ENCODE peak calls at places on chromosomes 6 and 20, in five cellular contexts. X is neuronal stem cell; J is breast epithelium; S is CD4-positive, alpha-beta memory T cell; H is uterus. P is an unnamed sample.

GRCh38 chr6:159304641-159305040 is 135.4 kb downstream of the FNDC1 start:
- DNase-seq in J (no peak), H (no peak), X (no peak), S (no peak), P (no peak)

GRCh38 chr6:2807342-2808090 is 34.1 kb downstream of the SERPINB1 start:
- DNase-seq in J (no peak), X (no peak), H (no peak), S (no peak), P (no peak)

GRCh38 chr6:85364354-85364753 is 85.5 kb upstream of the NT5E start:
- DNase-seq in X (no peak), S (no peak), H (no peak), J (no peak), P (no peak)

GRCh38 chr20:56764671-56765070 is 135.6 kb downstream of the TFAP2C start:
- DNase-seq in H (no peak), S (no peak), X (no peak), J (no peak), P (no peak)

GRCh38 chr6:70082830-70083229 is 216.5 kb downstream of the COL19A1 start:
- DNase-seq in S (no peak), H (no peak), X (no peak), J (no peak), P (no peak)

GRCh38 chr20:35523298-35523888 is 6.1 kb downstream of the C20orf173 start:
- DNase-seq in X (no peak), J (no peak), S (no peak), H (no peak), P (no peak)

GRCh38 chr6:70849348-70850069 is 107.4 kb downstream of the B3GAT2 start:
- DNase-seq in S (no peak), H (no peak), J (no peak), X (no peak), P (no peak)

GRCh38 chr6:136527831-136528230 is 22.4 kb downstream of the MAP7 start:
- DNase-seq in H (no peak), X (no peak), S (no peak), J (no peak), P (no peak)

GRCh38 chr20:24991897-24992419 is 593 bp downstream of the APMAP start:
- DNase-seq in J (no peak), X (no peak), S (no peak), H (peak; percentile 30), P (no peak)

GRCh38 chr6:140857734-140858380 is 1274.9 kb upstream of the GJE1 start:
- DNase-seq in X (no peak), H (no peak), S (no peak), J (no peak), P (no peak)

GRCh38 chr6:17932362-17932852 is 55.0 kb downstream of the KIF13A start:
- DNase-seq in S (no peak), X (no peak), H (peak; percentile 42), J (no peak), P (no peak)

GRCh38 chr6:1290805-1291204 is 21.1 kb upstream of the FOXQ1 start:
- DNase-seq in X (no peak), H (no peak), S (no peak), J (no peak), P (no peak)

GRCh38 chr20:61613885-61614284 is 361.8 kb downstream of the CDH4 start:
- DNase-seq in X (no peak), H (no peak), S (no peak), J (no peak), P (no peak)

GRCh38 chr20:18390201-18390600 is 76.6 kb downstream of the DZANK1 start:
- DNase-seq in H (no peak), X (no peak), J (no peak), S (no peak), P (no peak)

GRCh38 chr20:62413896-62414481 is 6.9 kb upstream of the CABLES2 start:
- DNase-seq in H (no peak), X (no peak), J (no peak), S (no peak), P (no peak)

GRCh38 chr6:130434174-130434873 is 68.5 kb downstream of the TMEM200A start:
- DNase-seq in H (no peak), J (no peak), X (no peak), S (no peak), P (no peak)

GRCh38 chr6:8820313-8820712 is 385.0 kb upstream of the SLC35B3 start:
- DNase-seq in S (no peak), H (no peak), J (no peak), X (no peak), P (no peak)

GRCh38 chr6:73691512-73691911 is 4.5 kb upstream of the CD109 start:
- DNase-seq in S (no peak), J (no peak), X (no peak), H (no peak), P (no peak)

GRCh38 chr6:156933201-156934053 is 156.2 kb downstream of the ARID1B start:
- DNase-seq in S (no peak), J (peak; percentile 34), H (no peak), X (peak; percentile 82), P (no peak)

GRCh38 chr20:41619360-41620115 is 1.4 kb upstream of the CHD6 start:
- DNase-seq in X (no peak), S (no peak), H (no peak), J (no peak), P (no peak)

GRCh38 chr6:11653028-11653583 is 115.6 kb downstream of the TMEM170B start:
- DNase-seq in H (peak; percentile 50), J (no peak), X (no peak), S (no peak), P (no peak)

GRCh38 chr20:49306903-49307336 is 29.1 kb upstream of the ZNFX1 start:
- DNase-seq in H (no peak), X (no peak), J (peak; percentile 29), S (no peak), P (no peak)

GRCh38 chr6:56758120-56758519 is 115.4 kb upstream of the DST start:
- DNase-seq in J (no peak), H (no peak), S (no peak), X (no peak), P (no peak)

GRCh38 chr6:68756454-68757375 is 121.6 kb downstream of the ADGRB3 start:
- DNase-seq in S (no peak), H (no peak), J (no peak), X (no peak), P (no peak)

GRCh38 chr6:62903263-62903662 is 308.0 kb upstream of the FKBP1C start:
- DNase-seq in H (no peak), J (no peak), S (no peak), X (no peak), P (no peak)

GRCh38 chr6:36739947-36740817 is 42.6 kb downstream of the RAB44 start:
- DNase-seq in X (no peak), J (no peak), H (no peak), S (no peak), P (no peak)

GRCh38 chr6:36735110-36735971 is 37.7 kb downstream of the RAB44 start:
- DNase-seq in S (no peak), H (peak; percentile 82), X (no peak), J (peak; percentile 59), P (no peak)

GRCh38 chr6:36738108-36738507 is 40.5 kb downstream of the RAB44 start:
- DNase-seq in S (no peak), X (no peak), J (no peak), H (no peak), P (no peak)

GRCh38 chr6:36734486-36735060 is 36.9 kb downstream of the RAB44 start:
- DNase-seq in J (no peak), X (no peak), S (no peak), H (no peak), P (no peak)

GRCh38 chr6:36737043-36737785 is 39.6 kb downstream of the RAB44 start:
- DNase-seq in X (no peak), H (no peak), J (no peak), S (no peak), P (no peak)
- H3K4me3 ChIP-seq in X (no peak overlapping the region), H (no peak overlapping the region), J (no peak overlapping the region), S (no peak overlapping the region), P (no peak overlapping the region)

GRCh38 chr6:158264180-158264579 is 48.1 kb upstream of the TULP4 start:
- DNase-seq in S (no peak), J (no peak), X (no peak), H (no peak), P (no peak)

GRCh38 chr6:158259845-158260244 is 52.4 kb upstream of the TULP4 start:
- DNase-seq in H (no peak), S (no peak), J (no peak), X (no peak), P (no peak)

GRCh38 chr6:158262082-158262481 is 50.2 kb upstream of the TULP4 start:
- DNase-seq in J (no peak), H (no peak), S (no peak), X (no peak), P (no peak)

GRCh38 chr6:158266131-158266530 is 46.1 kb upstream of the TULP4 start:
- DNase-seq in S (no peak), J (no peak), X (no peak), H (no peak), P (no peak)

DNA sequence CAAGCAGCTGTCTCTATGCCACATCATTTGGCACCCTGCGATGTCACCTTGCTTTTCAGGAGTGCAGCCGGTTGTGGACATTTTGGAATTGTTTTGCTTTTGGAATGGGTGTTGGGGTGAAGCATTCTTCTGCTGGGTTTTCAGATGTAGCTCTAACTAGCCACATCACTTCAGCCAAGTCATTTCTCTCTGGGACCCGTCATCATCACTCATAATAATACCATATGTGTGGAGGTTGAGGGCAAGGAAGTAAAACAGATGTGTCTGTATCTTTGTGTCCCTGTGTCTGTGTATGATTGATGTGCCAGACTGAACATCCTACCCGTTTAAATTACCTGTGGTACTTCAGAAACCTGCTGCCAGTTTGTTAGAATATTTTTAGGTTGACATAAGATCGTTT is 49.5 kb upstream of the TULP4 start:
- DNase-seq in S (no peak), J (no peak), H (no peak), X (no peak), P (no peak)
- H3K27ac ChIP-seq in S (no peak overlapping the region), J (no peak overlapping the region), H (no peak overlapping the region), X (no peak overlapping the region), P (no peak overlapping the region)

GRCh38 chr20:21238818-21239530 is 64.2 kb upstream of the XRN2 start:
- DNase-seq in H (no peak), X (no peak), S (no peak), J (no peak), P (no peak)

GRCh38 chr20:21238400-21238799 is 64.7 kb upstream of the XRN2 start:
- DNase-seq in H (no peak), J (no peak), S (no peak), X (no peak), P (no peak)

GRCh38 chr20:21237956-21238355 is 65.2 kb upstream of the XRN2 start:
- DNase-seq in H (no peak), S (no peak), X (no peak), J (no peak), P (no peak)

GRCh38 chr20:21241400-21241799 is 61.7 kb upstream of the XRN2 start:
- DNase-seq in J (no peak), S (no peak), X (no peak), H (no peak), P (no peak)

DNA sequence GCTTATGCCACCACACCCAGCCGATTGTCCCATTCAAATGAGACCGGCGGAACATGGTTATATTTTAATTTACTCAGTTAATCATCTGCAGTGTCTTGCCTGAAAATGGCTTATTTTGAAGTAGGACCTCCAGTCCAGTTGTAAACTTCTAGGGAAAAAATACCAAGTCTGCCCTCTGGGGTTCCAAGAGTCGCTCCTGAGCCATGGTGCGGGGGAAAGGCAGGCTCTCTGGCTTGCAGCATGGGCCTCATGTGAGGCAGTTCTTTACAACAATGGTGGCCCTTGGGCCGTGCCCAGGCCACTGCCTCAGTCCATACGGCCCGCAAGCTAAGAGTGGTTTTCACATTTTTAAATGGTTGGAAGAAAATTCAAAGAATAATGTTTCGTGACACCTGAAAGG is 62.7 kb upstream of the XRN2 start:
- DNase-seq in S (no peak), J (no peak), H (no peak), X (no peak), P (no peak)
- H3K27me3 ChIP-seq in S (no peaks in the 10 kb centered on the region), J (no peaks in the 10 kb centered on the region), H (no peaks in the 10 kb centered on the region), X (no peaks in the 10 kb centered on the region), P (no peaks in the 10 kb centered on the region)

GRCh38 chr6:133502451-133503259 is 261.5 kb downstream of the EYA4 start:
- DNase-seq in X (no peak), H (no peak), J (no peak), S (no peak), P (no peak)
- H3K4me3 ChIP-seq in X (no peak overlapping the region), H (no peak overlapping the region), J (no peak overlapping the region), S (no peak overlapping the region), P (no peak overlapping the region)

P was measured in effector memory CD4-positive, alpha-beta T cell.